ENCODE peak calls at places on chromosomes 5 and 9, in ten cellular contexts. P is A549, B is transverse colon, R is lower leg skin, K is heart left ventricle, W is Peyer's patch, S is body of pancreas, X is right lobe of liver, G is ovary, F is tibial nerve. A is an unnamed sample.

GRCh38 chr9:82597225-82598158 is 465.4 kb downstream of the RASEF start:
- DNase-seq in G (no peak), K (no peak), B (no peak), X (no peak), F (no peak), W (no peak), R (no peak), S (peak; percentile 56), P (no peak), A (peak; percentile 18)

GRCh38 chr9:35842020-35842745 is 13.2 kb downstream of the TMEM8B start:
- DNase-seq in S (no peak), W (no peak), X (peak; percentile 39), R (peak; percentile 54), B (no peak), P (no peak), F (no peak), K (no peak), G (no peak), A (no peak)

GRCh38 chr9:114314256-114314867 is 8.5 kb upstream of the ORM1 start:
- DNase-seq in G (no peak), P (no peak), S (no peak), K (no peak), R (no peak), X (no peak), F (no peak), W (peak; percentile 22), B (no peak), A (peak; percentile 5)

GRCh38 chr9:21402387-21403247 is 6.3 kb upstream of the IFNA8 start:
- DNase-seq in F (no peak), K (no peak), R (no peak), S (no peak), P (peak; percentile 33), W (no peak), G (peak; percentile 18), X (no peak), B (no peak), A (no peak)

GRCh38 chr5:122120957-122121356 is 8.4 kb upstream of the ZNF474 start:
- DNase-seq in R (peak; percentile 59), S (no peak), G (no peak), P (no peak), K (no peak), W (no peak), B (no peak), X (no peak), F (no peak), A (no peak)

GRCh38 chr5:73818357-73818756 is 192.4 kb downstream of the ARHGEF28 start:
- DNase-seq in F (no peak), S (no peak), G (no peak), K (no peak), B (no peak), X (no peak), W (no peak), P (no peak), R (no peak), A (no peak)

GRCh38 chr9:16202913-16203734 is 650.3 kb downstream of the CCDC171 start:
- DNase-seq in W (no peak), F (no peak), X (no peak), P (peak; percentile 87), S (no peak), G (no peak), B (no peak), R (no peak), K (no peak), A (no peak)

GRCh38 chr9:137989999-137990715 is 112.6 kb downstream of the CACNA1B start:
- DNase-seq in G (no peak), X (peak; percentile 29), P (no peak), F (no peak), W (peak; percentile 25), B (no peak), R (no peak), K (peak; percentile 9), S (no peak), A (no peak)

GRCh38 chr9:5288591-5288990 is 15.9 kb downstream of the RLN2 start:
- DNase-seq in X (no peak), K (no peak), F (no peak), B (no peak), P (no peak), S (no peak), W (no peak), R (no peak), G (no peak), A (no peak)

GRCh38 chr9:115594551-115594950 is 476.6 kb upstream of the TNC start:
- DNase-seq in S (no peak), R (no peak), W (no peak), X (no peak), P (no peak), B (no peak), G (no peak), K (no peak), F (no peak), A (no peak)

GRCh38 chr9:114853071-114853865 is 47.4 kb upstream of the TNFSF15 start:
- DNase-seq in P (no peak), S (no peak), X (no peak), R (no peak), G (no peak), W (peak; percentile 54), B (no peak), F (no peak), K (no peak), A (no peak)

GRCh38 chr9:94847486-94847885 is 121.0 kb downstream of the AOPEP start:
- DNase-seq in R (no peak), P (no peak), G (no peak), F (no peak), S (no peak), W (no peak), B (no peak), X (no peak), K (no peak), A (no peak)

GRCh38 chr5:19986036-19986619 is 1.9 kb downstream of the CDH18 start:
- DNase-seq in P (no peak), G (no peak), X (no peak), S (no peak), R (no peak), W (no peak), F (no peak), K (no peak), B (no peak), A (no peak)

GRCh38 chr5:19986806-19987205 is 1.2 kb downstream of the CDH18 start:
- DNase-seq in S (no peak), F (no peak), P (no peak), B (no peak), K (no peak), G (no peak), W (no peak), R (no peak), X (no peak), A (no peak)

GRCh38 chr5:19988447-19988846 is 447 bp upstream of the CDH18 start:
- DNase-seq in K (no peak), F (no peak), S (no peak), R (no peak), W (no peak), B (no peak), G (no peak), P (no peak), X (no peak), A (no peak)

GRCh38 chr5:19987594-19988345 is at the start of gene CDH18:
- DNase-seq in R (peak; percentile 15), K (no peak), S (peak; percentile 82), F (peak; percentile 14), B (no peak), W (peak; percentile 44), P (peak; percentile 30), G (peak; percentile 26), X (no peak), A (no peak)
- H3K4me3 ChIP-seq in R (no peak within 1 kb of the TSS), K (no peak within 1 kb of the TSS), S (no peak within 1 kb of the TSS), F (no peak within 1 kb of the TSS), B (no peak within 1 kb of the TSS), W (no peak within 1 kb of the TSS), P (peak within 1 kb of the TSS; percentile 28), G (no peak within 1 kb of the TSS), X (no peak within 1 kb of the TSS), A (no peak within 1 kb of the TSS)

DNA sequence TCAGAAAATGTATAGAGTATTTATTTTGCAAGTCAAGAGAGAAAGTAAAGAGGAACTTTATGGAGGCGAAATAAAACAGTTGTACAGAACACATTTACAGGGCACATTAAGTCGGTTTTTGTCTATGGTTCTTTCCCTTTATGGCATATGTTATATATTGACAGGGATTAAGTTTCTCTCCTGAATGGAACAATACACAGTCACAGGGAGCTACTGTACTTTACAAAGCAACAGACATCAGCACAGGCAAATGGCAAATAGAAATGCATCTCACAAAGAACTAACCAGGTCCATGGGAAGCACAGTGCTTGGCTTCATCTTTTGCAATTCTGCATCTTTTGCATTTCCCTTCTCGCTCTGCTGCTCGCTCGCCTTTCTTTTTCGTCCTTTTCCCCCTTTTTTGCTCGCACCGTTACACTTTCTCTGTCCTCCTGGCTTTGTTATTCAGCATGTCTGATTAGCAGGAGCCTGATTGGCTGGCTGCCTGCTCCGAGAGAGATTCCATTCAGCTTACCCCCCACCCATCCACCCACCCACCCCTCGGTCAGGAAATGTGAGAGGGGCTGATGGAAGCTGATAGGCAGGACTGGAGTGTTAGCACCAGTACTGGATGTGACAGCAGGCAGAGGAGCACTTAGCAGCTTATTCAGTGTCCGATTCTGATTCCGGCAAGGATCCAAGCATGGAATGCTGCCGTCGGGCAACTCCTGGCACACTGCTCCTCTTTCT is at the start of gene ADAMTSL1:
- DNase-seq in R (no peak), G (peak; percentile 34), B (peak; percentile 25), P (no peak), X (no peak), K (peak; percentile 44), S (peak; percentile 48), W (peak; percentile 47), F (peak; percentile 21), A (peak; percentile 34)
- TF ChIP-seq POLR2A in R (no peak), G (no peak), B (no peak), P (no peak), X (no peak), K (no peak), S (no peak), W (no peak), F (no peak), A (no peak)

DNA sequence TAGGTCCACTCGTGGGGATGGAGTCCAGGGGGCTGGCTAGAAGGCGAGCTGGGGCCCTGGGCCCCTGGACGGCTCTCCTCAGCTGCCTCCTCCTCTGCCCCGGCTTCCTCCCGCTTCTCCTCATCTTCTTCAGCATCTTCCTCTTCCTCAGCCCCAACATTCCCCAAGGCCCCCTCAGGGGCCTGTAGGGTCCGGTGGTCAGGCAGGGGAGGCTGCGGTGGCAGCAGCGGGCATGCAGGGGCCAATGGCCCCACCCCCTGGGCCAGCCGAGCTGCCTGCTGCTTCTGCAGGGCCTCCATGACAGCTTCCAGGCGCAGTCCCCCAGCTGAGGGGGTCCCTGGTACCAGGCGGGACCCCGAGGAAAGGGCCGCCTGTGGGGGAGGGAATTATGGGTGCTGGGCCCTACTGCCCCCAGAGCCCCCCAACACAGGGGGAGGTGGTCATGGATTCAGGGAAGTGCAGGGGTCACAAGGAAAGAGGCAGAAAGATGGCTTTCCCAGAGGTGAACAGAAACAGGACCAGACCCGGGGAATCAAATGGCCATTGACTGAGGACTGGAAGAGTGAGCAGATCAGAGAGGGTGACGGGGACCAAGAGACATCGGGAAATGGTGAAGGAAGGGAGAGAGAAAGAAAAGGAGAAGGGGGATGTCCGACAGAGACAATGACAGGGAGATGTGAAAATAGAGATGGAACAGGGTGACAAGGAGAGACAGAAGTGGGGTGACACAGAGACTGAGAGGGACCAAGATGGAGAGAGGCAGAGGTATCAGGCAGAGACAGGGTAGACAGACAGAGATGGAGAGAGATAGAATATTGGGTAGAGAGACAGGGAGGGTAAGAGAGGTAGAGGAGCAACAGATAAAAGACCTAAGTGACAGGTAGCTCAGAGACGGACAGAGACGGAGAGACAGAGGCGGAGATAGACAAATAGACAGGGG is 880 bp downstream of the ARID3C start:
- DNase-seq in B (no peak), R (no peak), F (no peak), G (no peak), K (no peak), P (no peak), W (no peak), S (no peak), X (no peak), A (no peak)
- H3K4me3 ChIP-seq in B (peak overlapping the region; percentile 40), R (no peak overlapping the region), F (peak overlapping the region; percentile 33), G (no peak overlapping the region), K (peak overlapping the region; percentile 51), P (peak overlapping the region; percentile 49), W (peak overlapping the region; percentile 55), S (no peak overlapping the region), X (no peak overlapping the region), A (no peak overlapping the region)

GRCh38 chr5:128216285-128216684 is 132.7 kb downstream of the SLC12A2 start:
- DNase-seq in P (no peak), W (no peak), F (no peak), G (no peak), S (no peak), R (no peak), B (no peak), X (no peak), K (no peak), A (no peak)
- TF ChIP-seq POLR2A in P (no peak), W (no peak), F (no peak), G (no peak), S (no peak), R (no peak), B (no peak), X (no peak), K (no peak), A (no peak)

A was measured in uterus.